ENCODE peak calls at places on chromosomes 6 and 20, in eight cellular contexts. K, C, B, F, U, J, E and Q are unnamed samples.
A peak's percentile ranks its signal among the peaks of the same experiment; 100 is the strongest.

GRCh38 chr20:6480328-6481030 is 287.0 kb upstream of the BMP2 start:
- DNase-seq in K (no peak), C (no peak), B (no peak), F (no peak), U (no peak), J (no peak), E (no peak), Q (no peak)

GRCh38 chr20:63939061-63939935 is 16.9 kb downstream of the UCKL1 start:
- DNase-seq in K (no peak), C (no peak), B (no peak), F (no peak), U (no peak), J (no peak), E (no peak), Q (no peak)

GRCh38 chr6:154617175-154617574 is 106.7 kb upstream of the CNKSR3 start:
- DNase-seq in K (no peak), C (peak; percentile 6), B (no peak), F (no peak), U (no peak), J (no peak), E (no peak), Q (no peak)

GRCh38 chr6:161347988-161348627 is 74.2 kb upstream of the AGPAT4 start:
- DNase-seq in K (no peak), C (no peak), B (no peak), F (no peak), U (no peak), J (no peak), E (no peak), Q (no peak)

GRCh38 chr6:53294095-53294494 is 54.7 kb downstream of the ELOVL5 start:
- DNase-seq in K (no peak), C (peak; percentile 24), B (no peak), F (no peak), U (no peak), J (no peak), E (peak; percentile 22), Q (peak; percentile 15)

GRCh38 chr20:62707981-62708521 is 585 bp upstream of the NTSR1 start:
- DNase-seq in K (no peak), C (no peak), B (no peak), F (no peak), U (no peak), J (no peak), E (no peak), Q (no peak)

GRCh38 chr6:142728910-142729481 is 216.0 kb downstream of the HIVEP2 start:
- DNase-seq in K (no peak), C (peak; percentile 79), B (no peak), F (no peak), U (no peak), J (no peak), E (no peak), Q (peak; percentile 22)

GRCh38 chr6:147564556-147564955 is 56.1 kb downstream of the SAMD5 start:
- DNase-seq in K (no peak), C (no peak), B (no peak), F (no peak), U (no peak), J (no peak), E (no peak), Q (no peak)

GRCh38 chr20:62880147-62880934 is 18.7 kb upstream of the TCFL5 start:
- DNase-seq in K (no peak), C (no peak), B (no peak), F (no peak), U (no peak), J (no peak), E (no peak), Q (no peak)

GRCh38 chr20:25692499-25692898 is 4.2 kb downstream of the ZNF337 start:
- DNase-seq in K (no peak), C (no peak), B (no peak), F (no peak), U (no peak), J (no peak), E (no peak), Q (no peak)

GRCh38 chr6:42428326-42429041 is 23.2 kb downstream of the TRERF1 start:
- DNase-seq in K (no peak), C (peak; percentile 39), B (peak; percentile 43), F (no peak), U (no peak), J (no peak), E (peak; percentile 20), Q (peak; percentile 86)

GRCh38 chr6:292506-293184 is 358 bp downstream of the DUSP22 start:
- DNase-seq in K (no peak), C (peak; percentile 55), B (peak; percentile 18), F (no peak), U (peak; percentile 67), J (no peak), E (peak; percentile 84), Q (no peak)

GRCh38 chr6:74519172-74519571 is 686.7 kb downstream of the COL12A1 start:
- DNase-seq in K (no peak), C (peak; percentile 39), B (peak; percentile 45), F (no peak), U (no peak), J (peak; percentile 11), E (no peak), Q (peak; percentile 54)